ENCODE peak calls at places on chromosomes 3 and 15, in five cellular contexts. F, S, L, I and W are unnamed samples.

GRCh38 chr3:174775603-174776002 is 83.5 kb upstream of the NAALADL2 start:
- DNase-seq in F (peak; percentile 89), L (no peak), I (no peak), S (no peak), W (no peak)

GRCh38 chr15:29883126-29883525 is 60.9 kb upstream of the TJP1 start:
- DNase-seq in L (no peak), S (no peak), F (no peak), I (no peak), W (no peak)

GRCh38 chr3:171462224-171462623 is 2.0 kb upstream of the TNIK start:
- DNase-seq in I (no peak), L (no peak), S (no peak), F (no peak), W (no peak)

GRCh38 chr3:61452536-61452991 is 108.8 kb upstream of the PTPRG start:
- DNase-seq in L (no peak), I (peak; percentile 59), F (no peak), S (no peak), W (no peak)

GRCh38 chr3:143795849-143796248 is 52.4 kb downstream of the SLC9A9 start:
- DNase-seq in L (no peak), S (no peak), F (no peak), I (no peak), W (no peak)

GRCh38 chr15:63506537-63507035 is 2.2 kb downstream of the USP3 start:
- DNase-seq in L (peak; percentile 70), F (no peak), I (peak; percentile 8), S (no peak), W (no peak)

GRCh38 chr3:143267984-143268383 is 148.4 kb downstream of the CHST2 start:
- DNase-seq in F (no peak), L (no peak), S (no peak), I (peak; percentile 29), W (no peak)

GRCh38 chr15:69604050-69604378 is 151.4 kb downstream of the RPLP1 start:
- DNase-seq in L (peak; percentile 85), S (no peak), I (no peak), F (no peak), W (no peak)

GRCh38 chr3:113677745-113678144 is 18.7 kb downstream of the USF3 start:
- DNase-seq in F (no peak), I (no peak), S (peak; percentile 36), L (no peak), W (no peak)

GRCh38 chr3:88307666-88308065 is 157.9 kb downstream of the C3orf38 start:
- DNase-seq in S (no peak), L (no peak), I (no peak), F (no peak), W (no peak)

GRCh38 chr3:185746470-185746869 is 78.4 kb downstream of the IGF2BP2 start:
- DNase-seq in I (no peak), F (no peak), L (no peak), S (no peak), W (no peak)

GRCh38 chr15:76993114-76993715 is 1.7 kb upstream of the PSTPIP1 start:
- DNase-seq in S (no peak), I (no peak), F (no peak), L (no peak), W (no peak)

GRCh38 chr15:76994971-76995945 is at the start of gene PSTPIP1:
- DNase-seq in I (peak; percentile 15), L (no peak), S (no peak), F (no peak), W (peak; percentile 87)

GRCh38 chr15:76996076-76996525 is 1.2 kb downstream of the PSTPIP1 start:
- DNase-seq in L (no peak), I (no peak), F (no peak), S (no peak), W (no peak)

GRCh38 chr15:76994001-76994400 is 925 bp upstream of the PSTPIP1 start:
- DNase-seq in F (no peak), I (no peak), L (peak; percentile 43), S (no peak), W (peak; percentile 14)

GRCh38 chr15:76994496-76994895 is 430 bp upstream of the PSTPIP1 start:
- DNase-seq in S (no peak), F (no peak), I (no peak), L (no peak), W (no peak)
- H3K4me3 ChIP-seq in S (no peak overlapping the region), F (no peak overlapping the region), I (no peak overlapping the region), L (no peak overlapping the region), W (no peak overlapping the region)

DNA sequence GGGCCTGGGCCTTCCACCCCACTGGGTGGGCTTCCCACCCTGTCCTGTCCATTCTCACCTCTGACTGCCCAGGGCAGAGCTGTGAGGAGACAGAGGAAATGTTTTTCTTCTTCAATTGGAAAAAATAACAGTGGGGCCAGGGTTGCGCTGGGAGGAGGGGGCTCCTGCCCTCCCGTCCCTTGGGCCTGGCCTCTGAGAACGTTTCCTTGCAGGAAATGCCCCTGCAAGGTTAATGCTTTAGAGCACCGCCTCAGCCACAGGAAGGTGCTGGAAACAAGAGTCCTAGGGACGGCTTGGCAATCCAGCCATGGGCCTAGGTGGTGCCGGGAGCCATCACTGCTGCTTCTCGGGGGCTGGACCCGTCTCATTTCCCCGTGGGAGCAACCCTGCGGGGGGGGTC is 3.8 kb upstream of the PLXND1 start:
- DNase-seq in S (no peak), F (no peak), I (no peak), L (no peak), W (no peak)
- H3K4me3 ChIP-seq in S (no peak overlapping the region), F (no peak overlapping the region), I (no peak overlapping the region), L (no peak overlapping the region), W (no peak overlapping the region)

GRCh38 chr3:152258448-152259302 is 10.1 kb upstream of the MBNL1 start:
- DNase-seq in S (no peak), F (peak; percentile 98), I (peak; percentile 100), L (peak; percentile 93), W (no peak)
- H3K4me3 ChIP-seq in S (no peak overlapping the region), F (no peak overlapping the region), I (no peak overlapping the region), L (peak overlapping the region; percentile 12), W (no peak overlapping the region)

GRCh38 chr15:84599906-84600305 is 903 bp upstream of the ZSCAN2 start:
- DNase-seq in F (no peak), L (no peak), S (no peak), I (no peak), W (no peak)
- H3K4me3 ChIP-seq in F (no peak overlapping the region), L (peak overlapping the region; percentile 72), S (no peak overlapping the region), I (peak overlapping the region; percentile 44), W (no peak overlapping the region)